ENCODE peak calls at places on chromosomes 5 and 9, in four cellular contexts. N is cardiac muscle cell, V is upper lobe of right lung, J is DND-41. I is an unnamed sample.

GRCh38 chr5:135429326-135429725 is 17.8 kb downstream of the DCANP1 start:
- DNase-seq in N (peak; percentile 95), V (no peak), J (no peak), I (no peak)

GRCh38 chr9:83538172-83538889 is at the start of gene FRMD3:
- DNase-seq in N (peak; percentile 78), V (peak; percentile 90), J (no peak), I (no peak)

GRCh38 chr5:6728011-6728794 is 15.0 kb downstream of the TENT4A start:
- DNase-seq in N (no peak), V (no peak), J (no peak), I (no peak)

GRCh38 chr5:153863941-153864340 is 174.8 kb downstream of the FAM114A2 start:
- DNase-seq in N (no peak), V (no peak), J (no peak), I (no peak)

GRCh38 chr5:169169786-169170185 is 131.2 kb downstream of the SLIT3 start:
- DNase-seq in N (no peak), V (no peak), J (no peak), I (no peak)

GRCh38 chr5:75018805-75019587 is 33.4 kb downstream of the GCNT4 start:
- DNase-seq in N (no peak), V (no peak), J (no peak), I (no peak)

GRCh38 chr5:67038817-67039603 is 157.6 kb downstream of the CD180 start:
- DNase-seq in N (peak; percentile 58), V (no peak), J (no peak), I (no peak)

GRCh38 chr5:77651343-77651742 is 12.8 kb upstream of the OTP start:
- DNase-seq in N (no peak), V (no peak), J (no peak), I (no peak)

GRCh38 chr5:460413-460700 is 17.4 kb downstream of the EXOC3 start:
- DNase-seq in N (no peak), V (peak; percentile 29), J (no peak), I (no peak)

GRCh38 chr5:138955013-138955660 is 80.0 kb upstream of the LRRTM2 start:
- DNase-seq in N (no peak), V (no peak), J (no peak), I (no peak)

GRCh38 chr5:128081111-128081865 is 2.3 kb upstream of the SLC12A2 start:
- DNase-seq in N (peak; percentile 41), V (no peak), J (no peak), I (no peak)
- TF ChIP-seq CTCF in N (no peak), V (no peak), J (peak; percentile 5), I (no peak)

DNA sequence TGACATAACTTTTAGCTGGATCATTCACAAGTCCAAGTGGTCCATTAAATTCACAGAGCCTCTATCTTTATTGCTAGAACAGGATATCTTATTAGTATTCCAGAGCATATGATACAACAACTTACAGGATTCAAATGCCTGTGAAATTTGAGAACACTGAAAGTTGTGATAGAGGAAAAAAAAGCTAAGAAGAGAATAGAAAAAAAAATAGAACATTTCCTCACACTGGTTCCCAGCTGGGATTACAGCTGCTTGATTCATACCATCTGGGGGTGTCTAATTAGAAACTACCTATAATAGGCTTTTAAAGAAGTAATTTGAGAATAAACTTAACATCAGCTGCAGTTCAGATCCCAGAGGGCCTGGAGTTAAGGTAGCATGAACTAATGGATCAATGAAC is 922.1 kb downstream of the CDH12 start:
- DNase-seq in N (no peak), V (no peak), J (no peak), I (no peak)
- H3K36me3 ChIP-seq in N (no peaks in the 10 kb centered on the region), V (no peaks in the 10 kb centered on the region), J (no peaks in the 10 kb centered on the region), I (no peaks in the 10 kb centered on the region)

DNA sequence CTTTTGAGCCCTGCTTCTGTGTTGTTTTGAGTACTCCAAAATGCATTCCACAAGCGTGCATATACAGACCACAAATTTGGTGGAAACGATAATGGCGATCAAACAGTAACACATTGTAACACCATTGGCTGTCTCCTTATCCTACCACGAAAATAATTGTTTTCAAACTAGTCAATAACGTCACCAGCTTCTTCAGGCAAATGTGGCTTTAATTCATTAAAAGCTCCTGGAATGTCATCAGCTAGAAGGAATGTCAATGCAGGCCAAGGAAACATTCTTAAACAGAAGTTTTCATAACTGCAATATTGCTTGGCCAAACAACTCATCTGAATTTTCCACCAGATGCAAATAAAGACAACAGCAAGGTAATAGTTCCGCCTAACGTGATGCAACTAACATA is 71.6 kb upstream of the XPA start:
- DNase-seq in N (peak; percentile 24), V (no peak), J (no peak), I (no peak)
- H3K27ac ChIP-seq in N (no peak overlapping the region), V (no peak overlapping the region), J (no peak overlapping the region), I (no peak overlapping the region)

GRCh38 chr5:62935660-62936059 is 357.0 kb downstream of the LRRC70 start:
- DNase-seq in N (no peak), V (no peak), J (no peak), I (no peak)

GRCh38 chr5:62934319-62934718 is 355.7 kb downstream of the LRRC70 start:
- DNase-seq in N (no peak), V (no peak), J (no peak), I (no peak)

GRCh38 chr5:62937661-62938558 is 359.3 kb downstream of the LRRC70 start:
- DNase-seq in N (peak; percentile 80), V (no peak), J (no peak), I (no peak)

GRCh38 chr5:62942384-62942783 is 363.8 kb downstream of the LRRC70 start:
- DNase-seq in N (no peak), V (no peak), J (no peak), I (no peak)

DNA sequence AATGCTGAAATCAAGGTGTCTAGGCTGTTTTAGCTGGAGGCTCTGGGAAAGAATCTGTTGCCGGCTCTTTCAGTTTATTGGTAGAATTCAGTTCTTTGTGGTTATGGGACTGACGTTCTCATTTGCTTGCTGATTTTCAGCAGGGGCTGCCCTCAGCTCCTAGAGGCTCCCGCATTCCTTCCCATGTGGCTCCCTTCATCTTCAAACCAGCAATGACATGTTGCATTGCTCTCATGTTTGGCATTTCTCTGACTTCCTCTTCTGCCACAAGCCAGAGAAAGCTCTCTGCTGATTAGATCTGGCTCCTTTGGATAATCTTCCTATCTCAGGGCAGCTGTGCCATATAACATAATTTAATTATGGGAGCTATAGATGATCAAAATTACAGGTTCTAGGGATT is 360.3 kb downstream of the LRRC70 start:
- DNase-seq in N (peak; percentile 41), V (no peak), J (no peak), I (no peak)
- TF ChIP-seq CTCF in N (no peak), V (no peak), J (no peak), I (no peak)

GRCh38 chr5:177509991-177510566 is 453 bp upstream of the DOK3 start:
- DNase-seq in N (no peak), V (no peak), J (no peak), I (no peak)
- H3K36me3 ChIP-seq in N (peaks cover 34% of the 10 kb centered on the region), V (peaks cover 48% of the 10 kb centered on the region), J (peaks cover 51% of the 10 kb centered on the region), I (peaks cover 44% of the 10 kb centered on the region)

DNA sequence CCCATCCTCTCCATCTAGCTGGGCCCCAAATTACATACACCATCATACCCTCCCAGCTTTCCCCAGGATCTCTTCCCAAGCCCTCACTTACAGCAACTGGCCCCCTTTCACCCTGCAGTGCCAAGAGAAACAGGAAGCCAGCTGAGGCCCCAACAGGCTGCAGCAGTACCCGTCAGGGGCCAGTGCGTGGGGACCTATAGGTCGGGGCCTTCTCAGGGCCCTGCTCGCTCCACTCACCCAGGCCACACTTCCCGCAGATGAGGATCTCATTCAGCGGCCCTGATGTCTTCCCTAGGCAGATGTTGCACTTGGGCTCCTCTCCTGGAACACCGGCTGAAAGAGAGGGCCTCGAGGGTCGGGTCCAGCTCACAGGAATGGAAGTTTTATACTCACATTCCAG is 6.8 kb downstream of the PHF19 start:
- DNase-seq in N (no peak), V (no peak), J (no peak), I (no peak)
- H3K27ac ChIP-seq in N (no peak overlapping the region), V (no peak overlapping the region), J (no peak overlapping the region), I (no peak overlapping the region)

GRCh38 chr9:94772128-94772527 is 45.6 kb downstream of the AOPEP start:
- DNase-seq in N (no peak), V (no peak), J (no peak), I (no peak)

GRCh38 chr9:94771096-94771495 is 44.6 kb downstream of the AOPEP start:
- DNase-seq in N (no peak), V (no peak), J (no peak), I (no peak)

GRCh38 chr9:94770344-94770743 is 43.8 kb downstream of the AOPEP start:
- DNase-seq in N (no peak), V (no peak), J (no peak), I (no peak)

GRCh38 chr9:94773655-94774054 is 47.2 kb downstream of the AOPEP start:
- DNase-seq in N (no peak), V (no peak), J (no peak), I (no peak)

GRCh38 chr9:94772654-94773303 is 46.3 kb downstream of the AOPEP start:
- DNase-seq in N (no peak), V (no peak), J (no peak), I (no peak)
- TF ChIP-seq CTCF in N (no peak), V (no peak), J (no peak), I (no peak)

DNA sequence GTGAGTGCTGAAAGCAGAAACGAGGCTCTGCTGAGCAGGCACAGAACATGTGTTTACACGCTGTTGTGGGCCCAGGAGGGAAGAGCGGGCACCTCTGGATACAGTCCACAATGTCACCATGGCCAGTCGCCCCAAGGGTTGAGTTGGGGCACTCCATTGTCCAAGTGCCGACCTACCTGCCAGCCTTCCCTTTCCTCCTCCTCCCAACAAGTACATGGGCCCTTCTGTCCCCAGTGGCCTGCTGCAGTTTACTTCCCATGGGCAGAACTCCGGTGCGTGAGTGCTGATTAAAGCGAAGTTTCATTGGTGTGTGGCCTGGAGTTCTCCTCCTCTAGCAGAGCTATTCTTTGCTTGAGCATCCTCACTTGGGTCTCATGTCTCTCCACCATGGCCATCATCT is 50.4 kb downstream of the DCP2 start:
- DNase-seq in N (no peak), V (no peak), J (no peak), I (no peak)
- H3K36me3 ChIP-seq in N (peaks cover 36% of the 10 kb centered on the region), V (peaks cover 40% of the 10 kb centered on the region), J (peaks cover 25% of the 10 kb centered on the region), I (peaks cover 6% of the 10 kb centered on the region)

GRCh38 chr9:35488019-35488418 is 1.9 kb upstream of the RUSC2 start:
- DNase-seq in N (no peak), V (no peak), J (no peak), I (no peak)
- H3K27ac ChIP-seq in N (no peak overlapping the region), V (no peak overlapping the region), J (no peak overlapping the region), I (no peak overlapping the region)